ENCODE peak calls at places on chromosomes 13 and 19, in seven cellular contexts. R, P, M, L, G, S and I are unnamed samples.

GRCh38 chr19:13430790-13431582 is 75.3 kb downstream of the CACNA1A start:
- DNase-seq in M (peak; percentile 56), L (peak; percentile 12), G (peak; percentile 68), R (peak; percentile 23), P (peak; percentile 62), S (peak; percentile 62), I (peak; percentile 42)

GRCh38 chr13:39317284-39317683 is 279.0 kb downstream of the NHLRC3 start:
- DNase-seq in R (no peak), S (no peak), G (no peak), L (peak; percentile 29), M (no peak), P (no peak), I (peak; percentile 41)

GRCh38 chr19:986083-986482 is 1.9 kb downstream of the WDR18 start:
- DNase-seq in R (no peak), G (no peak), P (no peak), M (no peak), S (no peak), L (no peak), I (no peak)

GRCh38 chr13:40452038-40452666 is 214.3 kb downstream of the FOXO1 start:
- DNase-seq in M (no peak), R (peak; percentile 25), L (no peak), G (no peak), P (no peak), S (no peak), I (no peak)

GRCh38 chr19:19460258-19460731 is 54.8 kb downstream of the GATAD2A start:
- DNase-seq in M (no peak), P (peak; percentile 32), S (no peak), G (peak; percentile 52), R (no peak), L (no peak), I (peak; percentile 37)

GRCh38 chr19:14248578-14249011 is 42.6 kb upstream of the ADGRL1 start:
- DNase-seq in G (no peak), P (peak; percentile 16), M (no peak), S (peak; percentile 92), L (peak; percentile 31), R (no peak), I (peak; percentile 41)

GRCh38 chr13:98214707-98215106 is 37.6 kb upstream of the RNF113B start:
- DNase-seq in L (no peak), P (no peak), R (no peak), M (peak; percentile 41), S (no peak), G (no peak), I (no peak)

GRCh38 chr13:52353116-52353718 is 52.8 kb downstream of the THSD1 start:
- DNase-seq in S (no peak), M (no peak), P (no peak), G (no peak), R (no peak), L (no peak), I (no peak)

GRCh38 chr13:56216221-56216620 is 924.5 kb upstream of the PRR20A start:
- DNase-seq in R (no peak), S (no peak), P (no peak), M (no peak), L (no peak), G (no peak), I (no peak)

GRCh38 chr13:80173224-80173623 is 167.7 kb downstream of the SPRY2 start:
- DNase-seq in L (no peak), S (no peak), M (no peak), P (no peak), R (no peak), G (no peak), I (no peak)

GRCh38 chr13:67137044-67137735 is 92.9 kb downstream of the PCDH9 start:
- DNase-seq in R (no peak), M (no peak), P (no peak), G (no peak), L (no peak), S (no peak), I (no peak)

GRCh38 chr13:106710267-106710666 is 142.3 kb upstream of the ARGLU1 start:
- DNase-seq in L (no peak), M (no peak), R (no peak), P (no peak), S (no peak), G (no peak), I (no peak)

GRCh38 chr19:681029-681626 is 4.9 kb downstream of the FSTL3 start:
- DNase-seq in R (peak; percentile 92), G (no peak), S (peak; percentile 92), L (peak; percentile 87), M (peak; percentile 81), P (peak; percentile 91), I (peak; percentile 91)

GRCh38 chr13:61350351-61350750 is 65.3 kb downstream of the PCDH20 start:
- DNase-seq in G (no peak), S (no peak), P (no peak), R (no peak), M (no peak), L (no peak), I (no peak)

GRCh38 chr19:4172861-4173473 is 9.4 kb downstream of the SIRT6 start:
- DNase-seq in S (peak; percentile 67), R (peak; percentile 48), P (peak; percentile 75), L (no peak), M (peak; percentile 71), G (peak; percentile 31), I (peak; percentile 78)

GRCh38 chr19:13574933-13575332 is 68.7 kb upstream of the CACNA1A start:
- DNase-seq in S (no peak), R (no peak), L (no peak), G (no peak), P (no peak), M (no peak), I (no peak)

GRCh38 chr19:49502866-49503581 is 6.8 kb downstream of the RPS11 start:
- DNase-seq in G (peak; percentile 80), P (peak; percentile 68), L (peak; percentile 47), M (peak; percentile 67), S (peak; percentile 90), R (no peak), I (peak; percentile 36)